ENCODE peak calls at places on chromosomes 13 and 19, in seven cellular contexts. One of them, this sample, is unnamed.

GRCh38 chr13:112062619-112063308 is 4.2 kb upstream of the SOX1 start:
- DNase-seq in dorsolateral prefrontal cortex: no peak
- DNase-seq in lung: no peak
- DNase-seq in CD4-positive, alpha-beta T cell: no peak
- DNase-seq in mucosa of descending colon: no peak
- DNase-seq in fibroblast of the aortic adventitia: no peak
- DNase-seq in cardiac fibroblast: no peak
- DNase-seq in this sample: no peak

GRCh38 chr13:22092791-22093545 is 422.1 kb downstream of the FGF9 start:
- DNase-seq in dorsolateral prefrontal cortex: no peak
- DNase-seq in lung: no peak
- DNase-seq in CD4-positive, alpha-beta T cell: no peak
- DNase-seq in mucosa of descending colon: no peak
- DNase-seq in fibroblast of the aortic adventitia: peak
- DNase-seq in cardiac fibroblast: no peak
- DNase-seq in this sample: no peak

GRCh38 chr13:47480941-47481340 is 520.1 kb downstream of the SUCLA2 start:
- DNase-seq in dorsolateral prefrontal cortex: no peak
- DNase-seq in lung: no peak
- DNase-seq in CD4-positive, alpha-beta T cell: no peak
- DNase-seq in mucosa of descending colon: no peak
- DNase-seq in fibroblast of the aortic adventitia: no peak
- DNase-seq in cardiac fibroblast: no peak
- DNase-seq in this sample: no peak

GRCh38 chr13:113373811-113374485 is 10.0 kb upstream of the GRTP1 start:
- DNase-seq in dorsolateral prefrontal cortex: no peak
- DNase-seq in lung: no peak
- DNase-seq in CD4-positive, alpha-beta T cell: no peak
- DNase-seq in mucosa of descending colon: no peak
- DNase-seq in fibroblast of the aortic adventitia: no peak
- DNase-seq in cardiac fibroblast: no peak
- DNase-seq in this sample: no peak

GRCh38 chr19:11047856-11048255 is 41.4 kb upstream of the LDLR start:
- DNase-seq in dorsolateral prefrontal cortex: no peak
- DNase-seq in lung: no peak
- DNase-seq in CD4-positive, alpha-beta T cell: no peak
- DNase-seq in mucosa of descending colon: no peak
- DNase-seq in fibroblast of the aortic adventitia: no peak
- DNase-seq in cardiac fibroblast: no peak
- DNase-seq in this sample: no peak

GRCh38 chr13:112894673-112895481 is 74.1 kb upstream of the MCF2L start:
- DNase-seq in dorsolateral prefrontal cortex: no peak
- DNase-seq in lung: no peak
- DNase-seq in CD4-positive, alpha-beta T cell: no peak
- DNase-seq in mucosa of descending colon: no peak
- DNase-seq in fibroblast of the aortic adventitia: no peak
- DNase-seq in cardiac fibroblast: no peak
- DNase-seq in this sample: no peak

GRCh38 chr13:53783466-53783865 is 754.9 kb downstream of the OLFM4 start:
- DNase-seq in dorsolateral prefrontal cortex: no peak
- DNase-seq in lung: no peak
- DNase-seq in CD4-positive, alpha-beta T cell: no peak
- DNase-seq in mucosa of descending colon: no peak
- DNase-seq in fibroblast of the aortic adventitia: no peak
- DNase-seq in cardiac fibroblast: no peak
- DNase-seq in this sample: no peak

GRCh38 chr13:106536244-106537034 is 977 bp upstream of the EFNB2 start:
- DNase-seq in dorsolateral prefrontal cortex: peak
- DNase-seq in lung: peak
- DNase-seq in CD4-positive, alpha-beta T cell: peak
- DNase-seq in mucosa of descending colon: peak
- DNase-seq in fibroblast of the aortic adventitia: peak
- DNase-seq in cardiac fibroblast: peak
- DNase-seq in this sample: peak

GRCh38 chr19:12722566-12723382 is 958 bp downstream of the TNPO2 start:
- DNase-seq in dorsolateral prefrontal cortex: peak
- DNase-seq in lung: peak
- DNase-seq in CD4-positive, alpha-beta T cell: peak
- DNase-seq in mucosa of descending colon: peak
- DNase-seq in fibroblast of the aortic adventitia: peak
- DNase-seq in cardiac fibroblast: peak
- DNase-seq in this sample: peak
- TF ChIP-seq CTCF in dorsolateral prefrontal cortex: no peak
- TF ChIP-seq CTCF in lung: no peak
- TF ChIP-seq CTCF in CD4-positive, alpha-beta T cell: no peak
- TF ChIP-seq CTCF in mucosa of descending colon: no peak
- TF ChIP-seq CTCF in fibroblast of the aortic adventitia: no peak
- TF ChIP-seq CTCF in cardiac fibroblast: no peak
- TF ChIP-seq CTCF in this sample: no peak

DNA sequence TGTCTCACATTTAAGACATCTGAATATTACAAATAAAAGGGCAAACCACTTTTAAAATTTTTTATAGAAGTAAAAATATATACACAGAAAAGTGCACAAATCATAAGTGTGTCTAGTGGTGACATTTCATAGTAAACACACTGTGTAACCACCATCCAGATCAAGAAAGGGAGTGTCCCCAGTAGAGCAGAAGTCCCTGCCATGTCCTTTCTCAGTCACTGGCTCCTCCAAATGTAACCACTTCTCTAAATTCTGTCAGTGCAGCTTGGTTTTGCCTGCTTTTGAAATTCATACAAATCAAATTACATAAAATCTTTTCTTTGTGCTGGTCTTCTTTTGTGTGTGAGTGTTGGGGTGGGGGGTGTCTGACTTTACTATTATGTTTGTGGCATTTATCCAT is 116.5 kb downstream of the RBM26 start:
- DNase-seq in dorsolateral prefrontal cortex: no peak
- DNase-seq in lung: no peak
- DNase-seq in CD4-positive, alpha-beta T cell: no peak
- DNase-seq in mucosa of descending colon: no peak
- DNase-seq in fibroblast of the aortic adventitia: no peak
- DNase-seq in cardiac fibroblast: no peak
- DNase-seq in this sample: no peak
- TF ChIP-seq CTCF in dorsolateral prefrontal cortex: no peak
- TF ChIP-seq CTCF in lung: no peak
- TF ChIP-seq CTCF in CD4-positive, alpha-beta T cell: no peak
- TF ChIP-seq CTCF in mucosa of descending colon: no peak
- TF ChIP-seq CTCF in fibroblast of the aortic adventitia: no peak
- TF ChIP-seq CTCF in cardiac fibroblast: no peak
- TF ChIP-seq CTCF in this sample: no peak

GRCh38 chr13:38527140-38527539 is 159.7 kb upstream of the FREM2 start:
- DNase-seq in dorsolateral prefrontal cortex: no peak
- DNase-seq in lung: no peak
- DNase-seq in CD4-positive, alpha-beta T cell: no peak
- DNase-seq in mucosa of descending colon: no peak
- DNase-seq in fibroblast of the aortic adventitia: no peak
- DNase-seq in cardiac fibroblast: no peak
- DNase-seq in this sample: no peak

GRCh38 chr13:38535271-38535670 is 151.6 kb upstream of the FREM2 start:
- DNase-seq in dorsolateral prefrontal cortex: no peak
- DNase-seq in lung: no peak
- DNase-seq in CD4-positive, alpha-beta T cell: no peak
- DNase-seq in mucosa of descending colon: no peak
- DNase-seq in fibroblast of the aortic adventitia: no peak
- DNase-seq in cardiac fibroblast: no peak
- DNase-seq in this sample: no peak

GRCh38 chr13:38530492-38530891 is 156.4 kb upstream of the FREM2 start:
- DNase-seq in dorsolateral prefrontal cortex: no peak
- DNase-seq in lung: no peak
- DNase-seq in CD4-positive, alpha-beta T cell: no peak
- DNase-seq in mucosa of descending colon: no peak
- DNase-seq in fibroblast of the aortic adventitia: peak
- DNase-seq in cardiac fibroblast: peak
- DNase-seq in this sample: peak
- TF ChIP-seq CTCF in dorsolateral prefrontal cortex: peak
- TF ChIP-seq CTCF in lung: no peak
- TF ChIP-seq CTCF in CD4-positive, alpha-beta T cell: no peak
- TF ChIP-seq CTCF in mucosa of descending colon: no peak
- TF ChIP-seq CTCF in fibroblast of the aortic adventitia: peak
- TF ChIP-seq CTCF in cardiac fibroblast: peak
- TF ChIP-seq CTCF in this sample: peak

DNA sequence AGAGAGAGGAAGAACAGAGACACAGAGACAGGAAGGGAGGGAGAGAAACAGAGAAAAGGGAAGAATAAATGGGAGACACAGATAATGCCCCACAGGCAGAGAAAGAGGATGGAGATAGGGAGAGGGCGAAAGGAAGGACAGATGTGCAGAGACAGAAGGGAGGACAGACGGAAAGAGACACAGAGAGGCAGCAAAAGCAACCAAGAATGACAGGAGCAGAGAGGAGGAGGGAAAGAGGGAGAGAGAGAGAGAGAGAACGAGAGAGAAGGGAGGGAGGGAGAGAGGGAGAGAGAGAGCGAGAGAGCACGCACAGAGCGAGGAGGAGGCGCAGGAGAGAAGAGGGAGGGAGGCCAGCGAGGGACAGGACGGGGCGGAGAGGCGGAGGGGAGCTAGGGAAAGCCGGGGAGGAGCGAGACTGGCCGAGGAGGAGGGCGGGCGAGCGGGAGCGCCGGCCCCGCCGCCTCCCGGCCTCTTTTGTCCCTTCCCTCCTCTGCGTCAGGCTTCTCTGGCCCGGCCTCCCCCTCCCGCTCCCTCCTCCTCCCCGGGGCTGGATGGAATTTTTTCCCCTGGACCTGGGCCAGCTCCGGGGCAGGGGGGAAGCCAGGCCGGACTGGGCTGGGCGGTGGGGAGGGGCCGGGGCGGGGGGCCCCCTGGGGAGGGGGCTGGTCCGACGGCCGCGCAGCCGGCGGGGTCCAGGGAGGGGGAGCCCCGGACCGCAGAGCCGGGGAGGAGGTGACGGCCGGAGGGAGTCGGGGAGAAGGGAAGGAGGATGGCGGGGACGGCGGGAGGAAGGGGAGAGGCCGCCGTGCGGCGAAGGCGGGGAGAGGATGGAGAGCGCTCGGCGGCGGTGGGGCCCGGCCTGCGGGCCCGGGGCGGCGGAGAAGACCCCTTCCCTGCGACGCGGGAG is 4.2 kb upstream of the SPACA6 start:
- DNase-seq in dorsolateral prefrontal cortex: peak
- DNase-seq in lung: peak
- DNase-seq in CD4-positive, alpha-beta T cell: no peak
- DNase-seq in mucosa of descending colon: peak
- DNase-seq in fibroblast of the aortic adventitia: peak
- DNase-seq in cardiac fibroblast: peak
- DNase-seq in this sample: peak
- TF ChIP-seq CTCF in dorsolateral prefrontal cortex: no peak
- TF ChIP-seq CTCF in lung: no peak
- TF ChIP-seq CTCF in CD4-positive, alpha-beta T cell: no peak
- TF ChIP-seq CTCF in mucosa of descending colon: no peak
- TF ChIP-seq CTCF in fibroblast of the aortic adventitia: peak
- TF ChIP-seq CTCF in cardiac fibroblast: no peak
- TF ChIP-seq CTCF in this sample: peak

GRCh38 chr19:41353466-41354342 is at the start of gene TGFB1:
- DNase-seq in dorsolateral prefrontal cortex: no peak
- DNase-seq in lung: peak
- DNase-seq in CD4-positive, alpha-beta T cell: peak
- DNase-seq in mucosa of descending colon: peak
- DNase-seq in fibroblast of the aortic adventitia: peak
- DNase-seq in cardiac fibroblast: peak
- DNase-seq in this sample: peak

GRCh38 chr19:41355802-41356201 is 2.1 kb upstream of the TGFB1 start:
- DNase-seq in dorsolateral prefrontal cortex: no peak
- DNase-seq in lung: no peak
- DNase-seq in CD4-positive, alpha-beta T cell: no peak
- DNase-seq in mucosa of descending colon: no peak
- DNase-seq in fibroblast of the aortic adventitia: no peak
- DNase-seq in cardiac fibroblast: no peak
- DNase-seq in this sample: no peak

GRCh38 chr19:41352609-41353465 is 885 bp downstream of the TGFB1 start:
- DNase-seq in dorsolateral prefrontal cortex: no peak
- DNase-seq in lung: peak
- DNase-seq in CD4-positive, alpha-beta T cell: peak
- DNase-seq in mucosa of descending colon: peak
- DNase-seq in fibroblast of the aortic adventitia: peak
- DNase-seq in cardiac fibroblast: peak
- DNase-seq in this sample: peak

GRCh38 chr19:41355035-41355434 is 1.3 kb upstream of the TGFB1 start:
- DNase-seq in dorsolateral prefrontal cortex: no peak
- DNase-seq in lung: no peak
- DNase-seq in CD4-positive, alpha-beta T cell: no peak
- DNase-seq in mucosa of descending colon: no peak
- DNase-seq in fibroblast of the aortic adventitia: no peak
- DNase-seq in cardiac fibroblast: no peak
- DNase-seq in this sample: no peak

GRCh38 chr19:41354343-41354974 is 737 bp upstream of the TGFB1 start:
- DNase-seq in dorsolateral prefrontal cortex: no peak
- DNase-seq in lung: no peak
- DNase-seq in CD4-positive, alpha-beta T cell: no peak
- DNase-seq in mucosa of descending colon: no peak
- DNase-seq in fibroblast of the aortic adventitia: no peak
- DNase-seq in cardiac fibroblast: no peak
- DNase-seq in this sample: no peak
- TF ChIP-seq CTCF in dorsolateral prefrontal cortex: no peak
- TF ChIP-seq CTCF in lung: no peak
- TF ChIP-seq CTCF in CD4-positive, alpha-beta T cell: peak
- TF ChIP-seq CTCF in mucosa of descending colon: no peak
- TF ChIP-seq CTCF in fibroblast of the aortic adventitia: no peak
- TF ChIP-seq CTCF in cardiac fibroblast: no peak
- TF ChIP-seq CTCF in this sample: no peak

DNA sequence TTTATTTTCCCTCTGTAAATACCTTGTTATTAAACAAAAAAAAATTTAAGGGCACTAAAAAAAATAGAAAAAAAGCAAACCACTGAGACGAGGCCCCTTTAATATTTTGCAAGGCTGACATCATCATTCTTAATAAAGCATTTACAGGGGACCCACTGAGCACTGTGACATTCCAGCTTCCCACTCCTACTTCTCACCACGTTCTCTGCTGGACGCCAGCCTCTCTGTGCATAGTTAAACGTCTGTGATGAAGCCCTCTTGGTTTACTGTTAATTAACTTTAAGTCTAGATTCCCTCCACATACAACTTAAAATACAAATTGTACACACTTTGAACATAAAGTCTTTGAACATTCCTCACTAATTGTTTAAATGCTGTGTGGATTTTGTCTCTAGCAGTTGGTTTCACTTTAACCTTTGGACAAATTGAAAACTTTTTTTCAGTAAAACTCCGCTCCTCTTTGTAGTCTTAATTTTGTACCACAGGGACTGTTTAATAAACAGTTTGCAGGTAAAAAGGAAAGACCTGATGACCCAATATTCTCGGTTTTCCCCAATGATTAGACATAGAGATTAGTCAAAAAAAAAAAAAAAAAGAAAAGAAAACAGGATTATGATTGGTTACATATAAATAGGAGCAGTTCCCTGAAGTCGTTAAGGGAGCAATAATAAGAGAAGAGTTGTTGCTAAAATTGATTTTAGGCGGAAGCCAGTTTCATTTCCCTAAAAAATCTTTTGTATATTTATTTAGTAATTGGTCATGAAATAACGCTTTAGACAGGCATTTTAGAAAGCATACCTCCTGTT is 219.8 kb downstream of the MZT1 start:
- DNase-seq in dorsolateral prefrontal cortex: no peak
- DNase-seq in lung: no peak
- DNase-seq in CD4-positive, alpha-beta T cell: no peak
- DNase-seq in mucosa of descending colon: no peak
- DNase-seq in fibroblast of the aortic adventitia: no peak
- DNase-seq in cardiac fibroblast: peak
- DNase-seq in this sample: peak
- TF ChIP-seq CTCF in dorsolateral prefrontal cortex: no peak
- TF ChIP-seq CTCF in lung: no peak
- TF ChIP-seq CTCF in CD4-positive, alpha-beta T cell: no peak
- TF ChIP-seq CTCF in mucosa of descending colon: no peak
- TF ChIP-seq CTCF in fibroblast of the aortic adventitia: no peak
- TF ChIP-seq CTCF in cardiac fibroblast: no peak
- TF ChIP-seq CTCF in this sample: no peak

This sample was measured in choroid plexus epithelial cell.